ENCODE peak calls at places on chromosomes 4 and X, in ten cellular contexts. D is dorsolateral prefrontal cortex, W is Peyer's patch, H is AG09309, T is astrocyte of the spinal cord, V is suprapubic skin, C is body of pancreas, X is psoas muscle, R is astrocyte, G is heart left ventricle. J is an unnamed sample.
A peak's percentile ranks its signal among the peaks of the same experiment; 100 is the strongest.

GRCh38 chrX:30212172-30212571 is 3.2 kb upstream of the MAGEB2 start:
- DNase-seq in X (no peak), C (no peak), V (no peak), T (no peak), R (no peak), W (no peak), G (no peak), H (no peak), D (no peak), J (no peak)

GRCh38 chr4:149987330-149987751 is 90.9 kb upstream of the DCLK2 start:
- DNase-seq in H (no peak), D (no peak), R (no peak), V (no peak), T (peak; percentile 27), G (no peak), W (no peak), C (no peak), X (no peak), J (peak; percentile 50)

GRCh38 chrX:155068165-155068564 is 2.8 kb downstream of the CMC4 start:
- DNase-seq in W (no peak), X (no peak), C (no peak), H (peak; percentile 16), V (no peak), G (no peak), D (no peak), R (peak; percentile 57), T (peak; percentile 55), J (peak; percentile 63)

GRCh38 chrX:154751121-154751668 is 318 bp upstream of the GAB3 start:
- DNase-seq in H (no peak), V (no peak), D (no peak), C (no peak), G (peak; percentile 63), W (no peak), X (peak; percentile 16), R (no peak), T (no peak), J (no peak)

GRCh38 chr4:113457886-113458285 is 303.7 kb downstream of the CAMK2D start:
- DNase-seq in G (no peak), T (no peak), H (no peak), W (no peak), X (no peak), V (no peak), D (no peak), C (no peak), R (no peak), J (peak; percentile 63)

GRCh38 chr4:86857341-86858052 is 8.3 kb upstream of the SLC10A6 start:
- DNase-seq in D (no peak), V (no peak), R (no peak), G (no peak), H (no peak), C (no peak), T (no peak), X (no peak), W (no peak), J (no peak)

GRCh38 chrX:15973299-15973698 is 118.7 kb upstream of the AP1S2 start:
- DNase-seq in T (peak; percentile 21), H (no peak), D (no peak), G (no peak), V (no peak), W (no peak), R (peak; percentile 1), C (peak; percentile 10), X (no peak), J (peak; percentile 23)

GRCh38 chr4:139901516-139902327 is 236.1 kb downstream of the MGST2 start:
- DNase-seq in V (no peak), H (no peak), X (no peak), C (no peak), G (no peak), D (no peak), R (no peak), T (peak; percentile 61), W (no peak), J (peak; percentile 57)

GRCh38 chr4:185020293-185020808 is 2.1 kb downstream of the HELT start:
- DNase-seq in R (peak; percentile 6), X (no peak), W (no peak), C (no peak), G (no peak), V (no peak), T (peak; percentile 27), H (no peak), D (no peak), J (peak; percentile 39)

GRCh38 chr4:133812236-133812635 is 389.4 kb downstream of the PABPC4L start:
- DNase-seq in X (no peak), D (no peak), G (no peak), T (no peak), R (no peak), H (no peak), W (no peak), C (no peak), V (no peak), J (no peak)

GRCh38 chr4:38102942-38103604 is 142.9 kb downstream of the PTTG2 start:
- DNase-seq in D (no peak), W (no peak), G (no peak), H (no peak), C (no peak), V (no peak), T (no peak), X (no peak), R (no peak), J (no peak)

GRCh38 chrX:68534696-68535095 is 35.8 kb downstream of the YIPF6 start:
- DNase-seq in H (no peak), T (no peak), X (no peak), C (no peak), D (no peak), W (no peak), V (no peak), R (no peak), G (no peak), J (no peak)

GRCh38 chr4:76952071-76952470 is 2.5 kb downstream of the SEPTIN11 start:
- DNase-seq in C (no peak), H (no peak), R (peak; percentile 22), W (no peak), D (no peak), T (no peak), X (no peak), G (no peak), V (no peak), J (peak; percentile 36)

DNA sequence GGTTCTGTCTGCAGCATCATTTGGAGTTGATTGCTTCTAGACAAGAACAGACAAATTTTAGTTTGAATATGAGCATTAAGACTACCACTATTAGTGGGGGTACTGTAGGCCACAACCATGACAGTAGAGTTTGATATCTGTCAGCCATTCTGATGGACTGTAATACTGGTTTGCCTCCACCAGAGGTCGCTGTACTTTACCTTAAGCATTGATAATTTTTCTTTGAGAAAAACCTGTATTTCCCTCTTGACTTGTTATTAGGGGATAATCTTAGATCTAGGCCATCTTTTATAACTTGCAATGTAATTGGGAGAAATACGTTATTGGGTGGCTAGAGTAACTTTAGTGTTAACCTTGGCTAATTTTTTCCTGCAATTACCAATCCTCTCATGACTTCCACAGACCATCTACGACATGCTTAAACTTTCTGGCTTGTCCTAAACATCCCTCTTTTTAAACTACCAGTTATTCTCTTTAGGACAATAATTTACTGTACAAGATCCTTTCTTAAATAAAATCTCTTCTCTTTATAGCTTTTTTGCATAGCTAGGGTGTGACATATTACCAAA is 562.4 kb downstream of the MAGEB5 start:
- DNase-seq in T (peak; percentile 5), X (no peak), G (no peak), H (no peak), C (no peak), V (no peak), D (no peak), R (no peak), W (no peak), J (no peak)
- TF ChIP-seq CTCF in T (no peak), X (peak; percentile 20), G (no peak), H (peak; percentile 9), C (no peak), V (no peak), D (no peak), R (no peak), W (no peak), J (no peak)

DNA sequence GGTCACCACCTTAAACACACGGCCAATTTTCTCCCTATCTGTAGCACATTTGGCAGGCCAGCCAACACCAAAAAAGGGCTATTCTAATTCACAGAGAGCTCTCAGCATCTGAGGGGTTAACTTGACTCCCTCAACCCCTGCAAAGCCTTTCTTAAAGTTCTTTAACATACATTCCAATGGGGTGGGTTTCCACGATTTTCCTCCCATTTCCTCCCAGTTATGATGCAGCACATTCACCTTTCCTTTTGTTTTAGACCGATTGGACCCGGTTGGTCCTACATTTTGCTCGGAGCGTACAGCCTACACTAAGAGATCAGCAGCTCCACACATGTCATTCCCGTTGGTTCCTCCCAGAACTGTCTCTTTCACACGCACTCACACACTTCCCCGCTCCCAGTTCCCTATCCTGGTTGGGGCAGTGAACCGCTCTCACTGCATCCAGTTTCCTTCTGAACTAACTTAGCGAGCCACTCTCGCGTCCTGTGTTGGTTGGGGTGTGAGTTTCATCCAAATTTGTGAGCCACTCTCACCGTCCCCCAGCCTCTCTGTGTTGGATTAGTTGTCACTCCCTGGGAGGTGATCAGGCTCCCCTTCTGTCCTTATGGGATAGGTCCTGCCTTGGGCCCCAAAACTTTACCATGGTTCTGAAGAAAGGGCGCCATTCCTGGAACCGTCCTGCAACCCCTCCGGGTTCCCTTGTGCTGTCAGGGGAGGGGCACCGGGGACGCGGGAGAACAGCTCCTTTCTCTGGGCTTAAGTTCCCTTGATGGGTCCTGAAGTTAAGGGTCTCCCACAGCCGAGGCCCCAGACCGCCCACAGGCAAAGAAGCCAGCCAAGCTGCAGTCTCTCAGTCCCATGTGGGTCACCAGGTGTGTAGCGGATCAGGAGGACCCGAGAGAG is 45.1 kb downstream of the UGT2A3 start:
- DNase-seq in V (no peak), D (no peak), R (peak; percentile 7), C (peak; percentile 37), X (no peak), H (no peak), G (no peak), W (no peak), T (no peak), J (no peak)
- H3K4me3 ChIP-seq in V (peak overlapping the region; percentile 15), D (peak overlapping the region; percentile 34), R (peak overlapping the region; percentile 17), C (no peak overlapping the region), X (no peak overlapping the region), H (no peak overlapping the region), G (no peak overlapping the region), W (no peak overlapping the region), T (peak overlapping the region; percentile 12), J (no peak overlapping the region)

DNA sequence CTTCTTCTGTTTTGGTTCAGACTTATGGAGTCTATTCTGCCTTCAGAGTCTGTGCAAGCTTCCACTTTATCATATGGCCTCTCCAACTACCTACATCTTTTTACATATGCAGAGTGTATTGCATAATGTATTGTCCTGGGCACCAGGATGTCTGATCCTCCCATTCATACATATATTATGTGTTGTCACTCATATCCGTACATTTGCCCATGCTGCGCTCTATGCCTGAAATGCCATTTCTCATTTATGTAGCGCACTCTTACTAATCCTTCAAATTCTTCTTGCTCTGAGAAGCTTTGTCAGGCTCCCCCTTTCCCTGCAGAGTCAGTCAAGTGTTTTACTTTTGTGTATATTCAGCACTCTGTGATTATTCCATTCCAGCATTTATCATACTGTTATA is 81.5 kb downstream of the GLUD2 start:
- DNase-seq in X (no peak), V (no peak), R (no peak), W (no peak), D (no peak), T (no peak), H (no peak), G (no peak), C (no peak), J (no peak)
- TF ChIP-seq CTCF in X (no peak), V (no peak), R (no peak), W (no peak), D (no peak), T (no peak), H (no peak), G (no peak), C (no peak), J (no peak)

GRCh38 chr4:127624176-127624575 is 8.6 kb upstream of the INTU start:
- DNase-seq in W (no peak), R (no peak), D (no peak), X (no peak), H (no peak), G (no peak), T (no peak), C (no peak), V (no peak), J (no peak)
- H3K4me3 ChIP-seq in W (no peak overlapping the region), R (peak overlapping the region; percentile 95), D (peak overlapping the region; percentile 77), X (peak overlapping the region; percentile 69), H (no peak overlapping the region), G (no peak overlapping the region), T (peak overlapping the region; percentile 81), C (no peak overlapping the region), V (peak overlapping the region; percentile 57), J (no peak overlapping the region)

J was measured in choroid plexus epithelial cell.